ENCODE peak calls at places on chromosomes 2 and 18, in four cellular contexts. S is central memory CD8-positive, alpha-beta T cell; P is heart left ventricle; C is neural progenitor cell. G is an unnamed sample.

GRCh38 chr18:50038448-50038847 is 156.5 kb downstream of the MYO5B start:
- DNase-seq in S (no peak), P (no peak), C (no peak), G (no peak)

GRCh38 chr2:132009874-132010521 is 151.8 kb downstream of the ANKRD30BL start:
- DNase-seq in S (no peak), P (no peak), C (peak; percentile 32), G (no peak)

GRCh38 chr2:182163878-182164277 is 178.2 kb downstream of the PPP1R1C start:
- DNase-seq in S (no peak), P (no peak), C (no peak), G (no peak)

GRCh38 chr2:231152800-231153557 is 28.1 kb upstream of the HTR2B start:
- DNase-seq in S (no peak), P (no peak), C (no peak), G (no peak)

GRCh38 chr2:99975386-99975785 is 167.0 kb downstream of the AFF3 start:
- DNase-seq in S (no peak), P (no peak), C (no peak), G (no peak)

GRCh38 chr2:71742953-71743601 is 289.7 kb downstream of the DYSF start:
- DNase-seq in S (no peak), P (peak; percentile 75), C (no peak), G (peak; percentile 65)

GRCh38 chr2:112646102-112646719 is 472 bp downstream of the SLC20A1 start:
- DNase-seq in S (no peak), P (no peak), C (peak; percentile 34), G (no peak)

GRCh38 chr2:4914551-4914950 is 777.6 kb upstream of the SOX11 start:
- DNase-seq in S (no peak), P (no peak), C (no peak), G (no peak)

GRCh38 chr2:158509928-158510797 is 53.4 kb downstream of the PKP4 start:
- DNase-seq in S (no peak), P (no peak), C (no peak), G (no peak)

GRCh38 chr2:196987654-196988364 is 61.3 kb upstream of the PGAP1 start:
- DNase-seq in S (no peak), P (no peak), C (peak; percentile 6), G (no peak)

GRCh38 chr2:64263315-64263714 is 119.1 kb upstream of the PELI1 start:
- DNase-seq in S (no peak), P (no peak), C (no peak), G (no peak)

GRCh38 chr18:37322497-37323035 is 243.0 kb downstream of the CELF4 start:
- DNase-seq in S (no peak), P (peak; percentile 54), C (peak; percentile 76), G (no peak)

GRCh38 chr2:219309278-219309677 is at the start of gene PTPRN:
- DNase-seq in S (no peak), P (no peak), C (peak; percentile 87), G (no peak)

GRCh38 chr18:48000701-48001100 is 70.2 kb upstream of the SMAD2 start:
- DNase-seq in S (no peak), P (no peak), C (no peak), G (no peak)

GRCh38 chr2:238139141-238139840 is 823 bp downstream of the KLHL30 start:
- DNase-seq in S (no peak), P (peak; percentile 55), C (peak; percentile 57), G (peak; percentile 31)

GRCh38 chr2:211611061-211611518 is 927.5 kb downstream of the ERBB4 start:
- DNase-seq in S (no peak), P (no peak), C (no peak), G (no peak)

GRCh38 chr2:12501469-12502147 is 215.1 kb upstream of the TRIB2 start:
- DNase-seq in S (no peak), P (peak; percentile 58), C (no peak), G (peak; percentile 49)

G was measured in left ventricle myocardium inferior.